ENCODE peak calls at places on chromosome 9, in four cellular contexts. One of them, this sample, is unnamed.

GRCh38 chr9:4328723-4329122 is 28.9 kb upstream of the GLIS3 start:
- DNase-seq in K562: no peak
- DNase-seq in A549: no peak
- DNase-seq in HepG2: no peak
- DNase-seq in this sample: peak

GRCh38 chr9:89256225-89256624 is 54.8 kb upstream of the CKS2 start:
- DNase-seq in HepG2: no peak
- DNase-seq in K562: no peak
- DNase-seq in A549: no peak
- DNase-seq in this sample: no peak

GRCh38 chr9:38350529-38350928 is 42.0 kb upstream of the ALDH1B1 start:
- DNase-seq in HepG2: no peak
- DNase-seq in K562: no peak
- DNase-seq in A549: no peak
- DNase-seq in this sample: no peak

GRCh38 chr9:91426123-91426745 is 2.6 kb upstream of the NFIL3 start:
- DNase-seq in HepG2: peak
- DNase-seq in A549: peak
- DNase-seq in K562: peak
- DNase-seq in this sample: peak

GRCh38 chr9:135217836-135218235 is 130.4 kb downstream of the OLFM1 start:
- DNase-seq in K562: no peak
- DNase-seq in HepG2: no peak
- DNase-seq in A549: no peak
- DNase-seq in this sample: no peak

GRCh38 chr9:108553111-108553635 is 302.6 kb downstream of the ACTL7B start:
- DNase-seq in A549: no peak
- DNase-seq in HepG2: no peak
- DNase-seq in K562: no peak
- DNase-seq in this sample: no peak

GRCh38 chr9:121376214-121376830 is 6.3 kb upstream of the STOM start:
- DNase-seq in A549: no peak
- DNase-seq in K562: no peak
- DNase-seq in HepG2: no peak
- DNase-seq in this sample: peak

GRCh38 chr9:136865768-136866103 is 372 bp downstream of the EDF1 start:
- DNase-seq in HepG2: no peak
- DNase-seq in K562: peak
- DNase-seq in A549: no peak
- DNase-seq in this sample: no peak

GRCh38 chr9:136241540-136241939 is 4.1 kb downstream of the QSOX2 start:
- DNase-seq in A549: no peak
- DNase-seq in HepG2: no peak
- DNase-seq in K562: peak
- DNase-seq in this sample: no peak

GRCh38 chr9:79858509-79858908 is 286.7 kb downstream of the TLE4 start:
- DNase-seq in HepG2: peak
- DNase-seq in A549: peak
- DNase-seq in K562: no peak
- DNase-seq in this sample: peak
- TF ChIP-seq MAZ in HepG2: no peak
- TF ChIP-seq MAZ in A549: no peak
- TF ChIP-seq MAZ in K562: no peak
- TF ChIP-seq MAZ in this sample: no peak

DNA sequence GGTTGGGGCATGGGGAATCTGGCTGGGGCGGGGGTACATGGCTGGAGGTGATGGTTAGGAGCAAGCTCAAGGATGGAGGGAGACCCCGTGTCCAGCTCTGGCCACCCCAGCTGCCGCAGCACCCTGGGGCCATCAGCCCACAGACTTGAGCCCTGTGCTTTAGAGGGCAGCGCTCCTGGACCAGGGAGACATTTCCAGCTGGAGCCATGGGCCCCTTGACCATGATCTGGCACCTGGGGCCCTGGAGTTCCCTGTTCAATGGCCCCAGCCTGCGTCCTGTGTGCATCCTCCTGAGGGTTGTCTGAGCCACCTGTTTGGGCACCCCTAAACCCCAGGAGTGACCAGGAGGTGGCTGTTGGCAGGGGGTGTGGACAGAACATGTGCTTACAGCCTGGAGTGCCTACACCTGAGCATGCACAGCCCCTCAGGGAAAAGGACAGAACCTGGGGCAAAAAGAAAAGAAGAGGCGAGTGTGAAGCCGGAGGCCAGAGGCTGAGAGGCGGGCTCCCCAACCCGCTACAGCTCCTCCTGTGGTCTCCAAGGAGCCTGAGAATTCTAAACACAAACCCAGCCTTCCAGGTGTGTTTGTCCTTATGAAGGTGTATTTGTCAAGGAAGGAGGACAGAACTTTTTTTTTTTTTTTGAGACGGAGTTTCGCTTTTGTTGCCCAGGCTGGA is 126.7 kb downstream of the C9orf50 start:
- DNase-seq in K562: no peak
- DNase-seq in A549: no peak
- DNase-seq in HepG2: no peak
- DNase-seq in this sample: no peak
- TF ChIP-seq MAZ in K562: no peak
- TF ChIP-seq MAZ in A549: no peak
- TF ChIP-seq MAZ in HepG2: no peak
- TF ChIP-seq MAZ in this sample: no peak

GRCh38 chr9:126965541-126966428 is 51.2 kb downstream of the RALGPS1 start:
- DNase-seq in K562: no peak
- DNase-seq in A549: peak
- DNase-seq in HepG2: peak
- DNase-seq in this sample: peak
- TF ChIP-seq MAZ in K562: no peak
- TF ChIP-seq MAZ in A549: no peak
- TF ChIP-seq MAZ in HepG2: no peak
- TF ChIP-seq MAZ in this sample: peak

GRCh38 chr9:129550199-129550839 is 70.6 kb downstream of the C9orf50 start:
- DNase-seq in A549: peak
- DNase-seq in K562: no peak
- DNase-seq in HepG2: no peak
- DNase-seq in this sample: peak
- TF ChIP-seq MAZ in A549: no peak
- TF ChIP-seq MAZ in K562: no peak
- TF ChIP-seq MAZ in HepG2: no peak
- TF ChIP-seq MAZ in this sample: peak

DNA sequence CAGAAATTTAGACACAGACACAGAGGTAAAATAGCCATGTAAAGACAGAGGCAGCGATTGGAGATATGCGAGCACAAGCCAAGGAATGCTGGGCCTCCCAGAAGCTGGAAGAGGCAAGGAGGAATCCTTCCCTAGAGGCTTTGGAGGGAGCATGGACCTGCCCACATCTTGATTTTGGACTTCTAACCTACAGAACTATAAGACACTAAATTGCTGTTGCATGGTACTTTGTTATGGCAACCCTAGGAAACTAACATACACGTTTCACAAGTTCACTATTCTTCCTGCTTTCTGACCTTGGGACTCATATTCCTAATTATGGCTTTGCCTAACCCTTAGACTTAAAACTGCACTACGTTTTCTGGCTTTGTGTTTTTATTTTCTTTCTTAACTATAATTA is 4.6 kb upstream of the LURAP1L start:
- DNase-seq in HepG2: no peak
- DNase-seq in K562: no peak
- DNase-seq in A549: no peak
- DNase-seq in this sample: no peak
- TF ChIP-seq MAZ in HepG2: no peak
- TF ChIP-seq MAZ in K562: no peak
- TF ChIP-seq MAZ in A549: no peak
- TF ChIP-seq MAZ in this sample: no peak

DNA sequence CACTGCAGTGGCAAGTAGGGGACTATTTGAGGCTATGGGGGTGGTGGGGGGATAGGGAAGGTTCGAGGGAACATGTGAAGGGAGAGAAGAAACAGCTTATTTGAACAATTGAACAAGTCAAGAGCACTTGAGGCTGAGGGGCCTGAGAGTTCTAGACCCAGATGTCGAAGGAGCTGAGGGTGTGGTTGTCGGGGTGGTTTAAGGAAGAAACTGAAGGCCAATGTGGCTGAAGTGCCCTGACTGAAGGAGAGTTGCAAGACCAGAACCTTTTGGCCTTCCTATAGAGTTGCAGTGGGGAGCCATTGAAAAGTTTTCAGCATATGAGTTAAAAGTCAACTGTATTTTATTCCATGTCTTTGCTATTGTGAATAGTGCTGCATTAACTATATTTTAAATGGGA is 19.1 kb downstream of the FOCAD start:
- DNase-seq in HepG2: no peak
- DNase-seq in K562: no peak
- DNase-seq in A549: no peak
- DNase-seq in this sample: no peak
- TF ChIP-seq MAZ in HepG2: no peak
- TF ChIP-seq MAZ in K562: no peak
- TF ChIP-seq MAZ in A549: no peak
- TF ChIP-seq MAZ in this sample: no peak

GRCh38 chr9:72978724-72979123 is 25.9 kb upstream of the ALDH1A1 start:
- DNase-seq in HepG2: no peak
- DNase-seq in K562: no peak
- DNase-seq in A549: peak
- DNase-seq in this sample: no peak
- TF ChIP-seq MAZ in HepG2: no peak
- TF ChIP-seq MAZ in K562: no peak
- TF ChIP-seq MAZ in A549: no peak
- TF ChIP-seq MAZ in this sample: no peak

GRCh38 chr9:8857330-8858249 is 1058.0 kb upstream of the DMAC1 start:
- DNase-seq in A549: no peak
- DNase-seq in HepG2: no peak
- DNase-seq in K562: no peak
- DNase-seq in this sample: no peak
- TF ChIP-seq MAZ in A549: no peak
- TF ChIP-seq MAZ in HepG2: no peak
- TF ChIP-seq MAZ in K562: no peak
- TF ChIP-seq MAZ in this sample: no peak

DNA sequence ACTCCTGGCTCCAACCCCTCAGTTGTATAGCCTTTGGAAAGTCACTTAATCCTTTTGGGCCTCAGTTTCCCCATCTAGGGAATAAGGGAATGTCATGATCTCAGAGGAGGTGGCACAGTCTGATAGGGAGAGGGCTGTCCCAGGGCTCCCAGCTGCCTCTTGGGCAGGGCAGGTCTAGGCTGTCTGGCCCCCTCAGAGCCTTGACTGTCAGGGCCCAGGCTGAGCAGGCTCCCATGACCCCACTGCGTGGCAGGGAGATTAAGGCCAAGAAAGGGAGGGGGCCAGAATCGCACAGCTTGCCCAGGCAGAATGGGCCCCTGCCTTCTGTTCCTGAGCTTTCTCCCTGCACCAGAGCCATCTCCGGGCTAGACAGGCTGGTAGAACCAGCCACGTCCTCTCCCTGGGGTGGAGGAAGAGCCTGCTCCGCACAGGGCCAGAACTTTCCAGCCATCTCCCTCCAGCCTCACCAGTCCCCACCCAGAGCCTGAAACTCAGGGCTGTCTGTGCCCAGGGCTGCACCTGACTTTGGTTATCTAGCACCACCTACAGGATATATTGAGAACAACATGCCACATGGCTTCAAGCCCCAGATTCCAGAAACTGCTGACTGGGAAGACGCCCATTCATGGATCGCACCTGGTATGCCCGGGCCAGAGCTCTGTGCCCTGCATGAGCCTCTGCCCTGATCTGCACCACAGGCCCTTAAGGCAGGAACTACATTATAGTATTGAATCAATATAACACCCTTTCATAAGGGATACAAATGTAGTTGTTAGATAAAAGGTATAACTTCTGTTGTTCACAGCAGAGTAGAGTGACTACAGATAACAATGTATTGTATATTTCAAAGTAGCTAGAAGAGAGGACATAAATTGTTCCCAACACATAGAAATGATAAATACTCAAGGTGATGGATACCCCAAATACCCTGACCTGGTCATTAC is 32.0 kb downstream of the NAIF1 start:
- DNase-seq in A549: peak
- DNase-seq in K562: peak
- DNase-seq in HepG2: peak
- DNase-seq in this sample: peak
- TF ChIP-seq MAZ in A549: no peak
- TF ChIP-seq MAZ in K562: no peak
- TF ChIP-seq MAZ in HepG2: no peak
- TF ChIP-seq MAZ in this sample: peak